ENCODE peak calls at places on chromosomes 13 and 19, in eight cellular contexts. V is iPS-NIHi11; N is T-cell; G is GM18507; F is effector memory CD4-positive, alpha-beta T cell; M is AG04450; W is AG09319; C is HS-27A. B is an unnamed sample.

GRCh38 chr19:39398297-39398864 is 7.2 kb downstream of the MED29 start:
- DNase-seq in V (no peak), N (peak; percentile 35), G (no peak), F (peak; percentile 49), M (no peak), W (peak; percentile 81), C (peak; percentile 88), B (peak; percentile 56)

GRCh38 chr13:44474122-44474910 is 100.7 kb downstream of the SERP2 start:
- DNase-seq in V (peak; percentile 41), N (no peak), G (no peak), F (no peak), M (no peak), W (no peak), C (peak; percentile 27), B (no peak)

GRCh38 chr19:6947745-6948144 is 60.4 kb downstream of the ADGRE1 start:
- DNase-seq in V (no peak), N (no peak), G (peak; percentile 36), F (no peak), M (no peak), W (peak; percentile 28), C (peak; percentile 7), B (no peak)

GRCh38 chr13:23986619-23987018 is 89.3 kb upstream of the C1QTNF9B start:
- DNase-seq in V (no peak), N (no peak), G (no peak), F (no peak), M (peak; percentile 88), W (peak; percentile 75), C (no peak), B (no peak)

GRCh38 chr13:113607477-113608245 is 23.1 kb downstream of the TFDP1 start:
- DNase-seq in V (no peak), N (peak; percentile 43), G (no peak), F (no peak), M (no peak), W (no peak), C (no peak), B (no peak)

GRCh38 chr19:15251749-15252397 is 19.6 kb upstream of the EPHX3 start:
- DNase-seq in V (peak; percentile 91), N (no peak), G (no peak), F (no peak), M (peak; percentile 90), W (peak; percentile 92), C (peak; percentile 73), B (peak; percentile 95)

GRCh38 chr19:2207991-2208860 is 27.9 kb downstream of the PLEKHJ1 start:
- DNase-seq in V (peak; percentile 85), N (no peak), G (no peak), F (no peak), M (no peak), W (peak; percentile 49), C (no peak), B (peak; percentile 49)

GRCh38 chr19:55451522-55452380 is 8.7 kb upstream of the SHISA7 start:
- DNase-seq in V (no peak), N (no peak), G (no peak), F (no peak), M (no peak), W (no peak), C (no peak), B (no peak)

GRCh38 chr13:82627183-82627582 is 1255.1 kb downstream of the SLITRK1 start:
- DNase-seq in V (no peak), N (no peak), G (no peak), F (no peak), M (peak; percentile 63), W (peak; percentile 27), C (peak; percentile 31), B (no peak)

GRCh38 chr19:15399635-15400034 is 19.2 kb downstream of the AKAP8L start:
- DNase-seq in V (no peak), N (no peak), G (no peak), F (no peak), M (no peak), W (no peak), C (no peak), B (no peak)